ENCODE peak calls at places on chromosome 2, in four cellular contexts. Q is HepG2, C is K562, X is GM12878. E is an unnamed sample.

GRCh38 chr2:99806758-99807157 is 316.9 kb upstream of the REV1 start:
- DNase-seq in C (no peak), Q (peak), X (no peak), E (no peak)

GRCh38 chr2:84641016-84641415 is 124.7 kb downstream of the DNAH6 start:
- DNase-seq in Q (no peak), X (no peak), C (no peak), E (no peak)

GRCh38 chr2:159111346-159111922 is 143.0 kb downstream of the TANC1 start:
- DNase-seq in C (no peak), X (no peak), Q (peak), E (no peak)

GRCh38 chr2:108579631-108580030 is 45.4 kb downstream of the LIMS1 start:
- DNase-seq in Q (no peak), X (no peak), C (no peak), E (peak)

GRCh38 chr2:123688504-123688903 is 336.6 kb upstream of the CNTNAP5 start:
- DNase-seq in Q (no peak), C (no peak), X (no peak), E (no peak)

GRCh38 chr2:44358498-44358897 is 2.8 kb downstream of the PREPL start:
- DNase-seq in Q (no peak), C (no peak), X (peak), E (peak)

GRCh38 chr2:146238254-146238961 is 1606.4 kb upstream of the ACVR2A start:
- DNase-seq in Q (no peak), C (no peak), X (no peak), E (no peak)

GRCh38 chr2:72963423-72964145 is 46.3 kb downstream of the EMX1 start:
- DNase-seq in Q (no peak), C (no peak), X (no peak), E (peak)

GRCh38 chr2:3305431-3305830 is 72.2 kb downstream of the EIPR1 start:
- DNase-seq in X (no peak), C (no peak), Q (no peak), E (no peak)

GRCh38 chr2:166573393-166573792 is 79.3 kb upstream of the SCN7A start:
- DNase-seq in Q (peak), X (no peak), C (no peak), E (no peak)

GRCh38 chr2:109456776-109457175 is 157.0 kb downstream of the SEPTIN10 start:
- DNase-seq in Q (no peak), X (no peak), C (no peak), E (no peak)

GRCh38 chr2:160747771-160748170 is 254.2 kb upstream of the RBMS1 start:
- DNase-seq in C (no peak), Q (no peak), X (no peak), E (peak)

GRCh38 chr2:70995227-70995729 is 605 bp upstream of the TEX261 start:
- DNase-seq in X (no peak), C (peak), Q (peak), E (peak)

GRCh38 chr2:43343573-43344304 is 117.3 kb upstream of the ZFP36L2 start:
- DNase-seq in C (no peak), Q (no peak), X (no peak), E (peak)

GRCh38 chr2:146214394-146214929 is 1630.4 kb upstream of the ACVR2A start:
- DNase-seq in Q (peak), C (no peak), X (no peak), E (no peak)

GRCh38 chr2:196370386-196370785 is 199.0 kb upstream of the STK17B start:
- DNase-seq in X (no peak), C (no peak), Q (no peak), E (no peak)

GRCh38 chr2:171846894-171847293 is 47.1 kb downstream of the SLC25A12 start:
- DNase-seq in Q (no peak), C (no peak), X (no peak), E (no peak)

GRCh38 chr2:215003001-215003400 is 135.4 kb downstream of the ABCA12 start:
- DNase-seq in C (no peak), X (no peak), Q (no peak), E (no peak)

GRCh38 chr2:101983928-101984327 is 7.8 kb upstream of the IL1R2 start:
- DNase-seq in Q (peak), C (no peak), X (no peak), E (peak)

GRCh38 chr2:60318544-60318943 is 234.9 kb downstream of the BCL11A start:
- DNase-seq in C (no peak), X (no peak), Q (no peak), E (no peak)

GRCh38 chr2:109663721-109664120 is 49.6 kb downstream of the SOWAHC start:
- DNase-seq in Q (peak), C (no peak), X (no peak), E (no peak)

GRCh38 chr2:402206-402605 is 114.3 kb upstream of the ALKAL2 start:
- DNase-seq in X (no peak), Q (no peak), C (no peak), E (no peak)

GRCh38 chr2:184835081-184835728 is 236.9 kb downstream of the ZNF804A start:
- DNase-seq in Q (peak), X (no peak), C (no peak), E (no peak)

GRCh38 chr2:237966565-237967462 is at the start of gene UBE2F:
- DNase-seq in X (peak), C (peak), Q (peak), E (peak)

GRCh38 chr2:162029287-162029901 is 44.6 kb downstream of the DPP4 start:
- DNase-seq in Q (peak), C (no peak), X (no peak), E (peak)

GRCh38 chr2:112996635-112997034 is 8.6 kb upstream of the IL36A start:
- DNase-seq in C (no peak), Q (no peak), X (no peak), E (no peak)

GRCh38 chr2:3626817-3627499 is 31.0 kb upstream of the ALLC start:
- DNase-seq in C (no peak), Q (no peak), X (no peak), E (no peak)

GRCh38 chr2:70362661-70363060 is 60.8 kb upstream of the FAM136A start:
- DNase-seq in X (no peak), C (no peak), Q (peak), E (no peak)

GRCh38 chr2:237456200-237456731 is 30.8 kb upstream of the MLPH start:
- DNase-seq in X (no peak), Q (no peak), C (no peak), E (no peak)

GRCh38 chr2:112777036-112777435 is 7.3 kb downstream of the IL1A start:
- DNase-seq in X (no peak), Q (no peak), C (no peak), E (no peak)

GRCh38 chr2:27304488-27305240 is 3.6 kb downstream of the UCN start:
- DNase-seq in X (no peak), C (no peak), Q (no peak), E (no peak)

GRCh38 chr2:8549273-8549922 is 132.5 kb upstream of the ID2 start:
- DNase-seq in X (no peak), C (no peak), Q (no peak), E (no peak)

GRCh38 chr2:8551622-8552074 is 130.2 kb upstream of the ID2 start:
- DNase-seq in Q (no peak), C (no peak), X (no peak), E (no peak)

GRCh38 chr2:8550932-8551621 is 130.8 kb upstream of the ID2 start:
- DNase-seq in Q (no peak), C (no peak), X (no peak), E (no peak)

GRCh38 chr2:8549942-8550341 is 131.9 kb upstream of the ID2 start:
- DNase-seq in X (no peak), Q (no peak), C (no peak), E (no peak)

DNA sequence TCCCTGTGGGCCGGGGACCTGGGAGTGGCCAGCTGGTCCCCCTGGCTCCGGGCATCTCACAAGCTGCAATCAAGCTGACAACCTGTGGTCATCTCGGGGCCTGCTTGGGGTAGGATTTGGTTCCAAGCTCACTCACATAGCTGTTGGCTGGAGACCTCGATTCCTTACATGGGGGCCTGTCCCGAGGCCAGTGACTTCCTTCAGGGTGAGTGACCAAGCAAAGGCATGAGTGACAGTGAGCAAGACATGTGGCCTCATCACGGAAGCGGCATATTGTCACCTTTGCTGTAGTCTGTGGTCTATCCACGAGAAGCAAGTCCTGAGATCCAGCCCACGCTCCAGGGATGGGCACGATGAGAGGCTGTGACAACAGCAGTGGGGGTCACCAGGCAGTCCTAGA is 131.4 kb upstream of the ID2 start:
- DNase-seq in C (no peak), Q (no peak), X (no peak), E (no peak)
- TF ChIP-seq MYC in C (no peak), Q (no peak), X (no peak), E (no peak)

DNA sequence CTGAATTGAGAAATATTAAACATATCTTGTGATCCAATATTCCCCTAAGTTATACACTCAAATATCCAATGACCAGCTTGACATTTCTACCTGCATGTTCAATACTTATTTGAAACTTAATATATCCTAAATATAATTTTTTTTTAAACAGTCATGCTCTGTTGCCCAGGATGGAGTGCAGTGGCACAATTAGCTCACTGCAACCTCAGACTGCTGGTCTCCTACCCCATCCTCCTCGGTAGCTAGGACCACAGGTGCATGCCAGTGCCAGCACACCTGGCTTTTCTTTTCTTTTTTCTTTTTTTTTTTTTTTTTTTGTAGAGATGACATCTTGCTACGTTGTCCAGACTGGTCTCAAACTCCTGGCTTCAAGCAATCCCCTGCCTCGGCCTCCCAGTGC is 4.2 kb downstream of the KYNU start:
- DNase-seq in Q (no peak), X (no peak), C (no peak), E (no peak)
- TF ChIP-seq EZH2 in Q (no peak), X (no peak), C (no peak), E (no peak)

GRCh38 chr2:174846218-174846617 is 81.9 kb upstream of the CHRNA1 start:
- DNase-seq in C (no peak), X (no peak), Q (no peak), E (no peak)
- H3K4me2 ChIP-seq in C (no peak), X (no peak), Q (no peak), E (no peak)

DNA sequence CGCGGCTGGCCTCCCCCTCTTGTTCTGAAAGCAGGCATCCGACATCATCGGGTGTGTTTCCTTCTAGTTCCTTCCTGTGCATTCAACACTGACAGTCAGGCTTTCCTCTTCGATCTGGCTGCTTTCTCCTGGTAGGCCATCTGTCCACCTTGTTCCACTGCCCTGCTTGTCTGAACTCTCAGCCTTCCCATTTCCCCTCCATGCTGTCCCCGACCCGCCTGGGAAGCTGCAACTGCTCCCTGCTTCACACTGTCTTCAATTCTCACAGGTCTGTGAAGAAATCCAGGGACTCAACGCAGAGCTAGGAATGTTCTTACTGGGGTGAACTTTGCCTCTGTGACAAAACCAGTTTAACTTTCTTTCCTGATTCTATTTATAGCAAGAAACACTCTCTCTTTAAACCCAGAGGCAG is 43.0 kb downstream of the KIF3C start:
- DNase-seq in Q (no peak), C (no peak), X (no peak), E (peak)
- TF ChIP-seq MYC in Q (no peak), C (no peak), X (no peak), E (no peak)

GRCh38 chr2:118307864-118308263 is 219.6 kb downstream of the INSIG2 start:
- DNase-seq in X (no peak), Q (no peak), C (no peak), E (no peak)
- TF ChIP-seq EZH2 in X (no peak), Q (no peak), C (no peak), E (no peak)

GRCh38 chr2:205800804-205801203 is 118.5 kb downstream of the NRP2 start:
- DNase-seq in X (no peak), C (no peak), Q (no peak), E (peak)
- H3K4me2 ChIP-seq in X (no peak), C (no peak), Q (no peak), E (no peak)

GRCh38 chr2:200357845-200358244 is 51.4 kb downstream of the SPATS2L start:
- DNase-seq in Q (no peak), X (no peak), C (no peak), E (no peak)

GRCh38 chr2:200356306-200356705 is 49.8 kb downstream of the SPATS2L start:
- DNase-seq in C (no peak), Q (no peak), X (no peak), E (no peak)

GRCh38 chr2:200354823-200355751 is 48.6 kb downstream of the SPATS2L start:
- DNase-seq in C (no peak), X (no peak), Q (no peak), E (no peak)

GRCh38 chr2:200359552-200359951 is 53.1 kb downstream of the SPATS2L start:
- DNase-seq in C (no peak), X (no peak), Q (no peak), E (no peak)

DNA sequence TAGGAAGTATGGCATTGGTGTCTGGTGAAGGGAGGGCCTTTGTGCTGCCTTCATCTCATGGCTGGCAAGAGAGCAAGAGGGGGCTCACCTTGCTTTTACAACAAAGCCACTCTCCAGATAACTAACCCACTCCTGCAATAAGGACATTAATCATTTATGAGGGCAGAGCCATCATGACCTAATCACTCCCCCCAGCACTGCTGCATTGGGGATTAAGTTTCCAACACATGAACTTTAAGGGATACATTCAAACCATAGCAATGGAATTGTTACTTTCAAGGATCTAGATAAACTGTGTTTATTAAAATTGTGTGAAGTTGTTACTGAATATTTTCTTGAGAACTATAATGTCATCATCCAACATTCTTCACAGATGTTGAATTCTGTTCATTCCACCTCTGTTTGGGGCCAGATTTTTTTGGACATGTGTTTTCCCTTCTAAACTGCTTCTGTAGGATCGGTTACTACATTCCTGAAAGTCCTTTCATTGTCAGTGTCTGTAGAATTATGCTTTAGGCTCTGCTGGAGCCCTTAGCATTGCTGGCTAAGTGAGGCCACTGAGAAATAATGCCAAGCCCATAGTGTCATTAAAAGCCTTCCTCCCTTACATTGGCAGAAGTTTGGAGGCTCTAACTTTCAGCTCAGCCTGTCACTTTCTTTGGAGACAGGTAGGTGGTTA is 50.4 kb downstream of the SPATS2L start:
- DNase-seq in X (no peak), C (no peak), Q (no peak), E (no peak)
- TF ChIP-seq MYC in X (no peak), C (no peak), Q (no peak), E (no peak)

GRCh38 chr2:191631754-191632153 is 46.2 kb upstream of the NABP1 start:
- DNase-seq in X (no peak), C (peak), Q (peak), E (no peak)
- TF ChIP-seq EZH2 in X (no peak), C (no peak), Q (no peak), E (no peak)

DNA sequence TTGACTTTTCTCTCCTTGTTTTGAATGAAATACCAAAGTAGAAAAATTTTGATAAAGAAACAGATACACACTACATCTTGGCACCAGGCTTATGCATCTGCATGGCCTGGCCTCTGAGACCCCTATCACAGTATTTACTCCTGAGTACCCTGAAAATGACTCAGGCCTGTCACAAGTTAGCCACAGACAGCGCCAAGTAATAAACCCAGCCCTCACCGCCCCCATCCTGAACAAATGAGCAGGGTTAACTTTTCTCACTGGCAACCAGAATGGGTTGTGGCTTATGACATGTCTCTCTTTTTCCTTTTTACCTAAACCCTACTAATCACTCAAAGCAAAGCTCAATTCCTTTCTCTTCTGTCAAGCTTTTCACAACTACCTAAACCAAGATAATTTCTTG is 35.3 kb downstream of the SPRED2 start:
- DNase-seq in C (no peak), Q (no peak), X (no peak), E (no peak)
- H3K4me2 ChIP-seq in C (no peak), Q (peak), X (peak), E (no peak)

GRCh38 chr2:28664120-28664842 is 87.3 kb upstream of the PPP1CB start:
- DNase-seq in C (no peak), Q (peak), X (no peak), E (peak)
- TF ChIP-seq MYC in C (no peak), Q (no peak), X (no peak), E (no peak)

E was measured in endothelial cell of umbilical vein.